ENCODE peak calls at places on chromosome X, in six cellular contexts. Q is IMR-90, U is neuronal stem cell, R is mesenchymal stem cell, C is mesendoderm, L is H1. S is an unnamed sample.
A peak's percentile ranks its signal among the peaks of the same experiment; 100 is the strongest.

GRCh38 chrX:134537179-134537945 is 77.4 kb downstream of the HPRT1 start:
- DNase-seq in L (no peak), U (no peak), Q (peak; percentile 72), C (peak; percentile 74), R (peak; percentile 87), S (no peak)

GRCh38 chrX:9586992-9587392 is 122.1 kb downstream of the TBL1X start:
- DNase-seq in Q (no peak), L (no peak), C (peak; percentile 22), R (no peak), U (no peak), S (peak; percentile 48)

GRCh38 chrX:140766024-140766611 is 56.6 kb downstream of the LINC00632 start:
- DNase-seq in R (peak; percentile 72), Q (peak; percentile 66), U (peak; percentile 51), C (peak; percentile 62), L (no peak), S (peak; percentile 43)

GRCh38 chrX:85503258-85504158 is 124.0 kb upstream of the POF1B start:
- DNase-seq in R (no peak), Q (no peak), L (no peak), U (no peak), C (peak; percentile 0), S (no peak)

GRCh38 chrX:121011254-121011653 is 25.7 kb upstream of the CT47A1 start:
- DNase-seq in L (no peak), R (no peak), Q (no peak), U (no peak), C (no peak), S (no peak)

GRCh38 chrX:16445166-16445752 is 204.7 kb upstream of the S100G start:
- DNase-seq in U (peak; percentile 12), L (no peak), C (peak; percentile 56), R (peak; percentile 19), Q (peak; percentile 47), S (peak; percentile 64)

GRCh38 chrX:74923942-74924448 is 1.3 kb downstream of the NEXMIF start:
- DNase-seq in L (no peak), C (peak; percentile 18), U (peak; percentile 1), R (no peak), Q (no peak), S (no peak)

GRCh38 chrX:69503835-69504625 is at the start of gene NALF2:
- DNase-seq in C (peak; percentile 92), R (peak; percentile 35), Q (peak; percentile 11), L (no peak), U (peak; percentile 75), S (peak; percentile 84)

GRCh38 chrX:154378059-154378798 is 866 bp upstream of the EMD start:
- DNase-seq in R (no peak), C (no peak), U (no peak), Q (peak; percentile 40), L (no peak), S (peak; percentile 46)

GRCh38 chrX:154799554-154800348 is 5.5 kb downstream of the MPP1 start:
- DNase-seq in C (peak; percentile 26), L (no peak), R (peak; percentile 24), Q (peak; percentile 35), U (peak; percentile 55), S (no peak)

GRCh38 chrX:73877687-73878086 is 314.7 kb downstream of the CHIC1 start:
- DNase-seq in L (peak; percentile 10), R (peak; percentile 38), U (no peak), C (peak; percentile 91), Q (no peak), S (peak; percentile 58)

GRCh38 chrX:24229967-24230366 is 80.4 kb downstream of the ZFX start:
- DNase-seq in C (no peak), U (no peak), Q (no peak), R (no peak), L (no peak), S (no peak)

GRCh38 chrX:100658936-100659335 is 14.9 kb downstream of the SRPX2 start:
- DNase-seq in L (no peak), Q (no peak), R (peak; percentile 27), C (no peak), U (no peak), S (no peak)

GRCh38 chrX:71107762-71108360 is 1.3 kb upstream of the CXorf65 start:
- DNase-seq in C (no peak), Q (no peak), R (peak; percentile 15), L (no peak), U (no peak), S (no peak)

GRCh38 chrX:114712466-114712865 is 128.6 kb downstream of the HTR2C start:
- DNase-seq in L (no peak), Q (no peak), R (no peak), C (no peak), U (no peak), S (no peak)

GRCh38 chrX:77446029-77446585 is 1.1 kb upstream of the FGF16 start:
- DNase-seq in Q (no peak), R (no peak), L (no peak), C (peak; percentile 38), U (no peak), S (peak; percentile 60)

GRCh38 chrX:7192871-7193270 is 44.9 kb upstream of the PUDP start:
- DNase-seq in C (no peak), L (no peak), Q (no peak), R (no peak), U (no peak), S (no peak)

GRCh38 chrX:9414416-9414815 is 50.4 kb upstream of the TBL1X start:
- DNase-seq in Q (no peak), C (no peak), U (no peak), R (peak; percentile 15), L (no peak), S (no peak)

GRCh38 chrX:130125090-130125489 is 14.8 kb upstream of the ELF4 start:
- DNase-seq in L (no peak), U (no peak), C (no peak), Q (no peak), R (peak; percentile 40), S (no peak)

GRCh38 chrX:20144491-20144890 is 2.9 kb upstream of the EIF1AX start:
- DNase-seq in L (no peak), Q (peak; percentile 82), C (no peak), R (peak; percentile 24), U (no peak), S (no peak)

GRCh38 chrX:23334871-23335599 is 386 bp downstream of the PTCHD1 start:
- DNase-seq in C (peak; percentile 40), Q (no peak), L (no peak), U (no peak), R (no peak), S (peak; percentile 57)

GRCh38 chrX:50594788-50595187 is 124.2 kb upstream of the DGKK start:
- DNase-seq in Q (no peak), L (peak; percentile 57), R (no peak), U (no peak), C (peak; percentile 90), S (peak; percentile 76)

GRCh38 chrX:139178980-139179379 is 351.6 kb upstream of the F9 start:
- DNase-seq in U (no peak), R (no peak), Q (no peak), L (no peak), C (no peak), S (no peak)

GRCh38 chrX:114619874-114620273 is 36.0 kb downstream of the HTR2C start:
- DNase-seq in L (no peak), C (peak; percentile 8), R (peak; percentile 0), U (no peak), Q (no peak), S (no peak)

GRCh38 chrX:41705680-41706374 is 17.1 kb downstream of the GPR34 start:
- DNase-seq in Q (no peak), R (no peak), C (no peak), L (no peak), U (no peak), S (no peak)

GRCh38 chrX:39201305-39201990 is 400.2 kb downstream of the MID1IP1 start:
- DNase-seq in Q (no peak), L (no peak), U (no peak), R (peak; percentile 11), C (peak; percentile 74), S (no peak)

GRCh38 chrX:153885208-153885787 is 675 bp downstream of the L1CAM start:
- DNase-seq in R (no peak), L (no peak), C (no peak), Q (no peak), U (no peak), S (no peak)

GRCh38 chrX:51608071-51608470 is 10.6 kb downstream of the CENPVL3 start:
- DNase-seq in C (no peak), Q (peak; percentile 1), L (no peak), U (no peak), R (peak; percentile 41), S (no peak)

DNA sequence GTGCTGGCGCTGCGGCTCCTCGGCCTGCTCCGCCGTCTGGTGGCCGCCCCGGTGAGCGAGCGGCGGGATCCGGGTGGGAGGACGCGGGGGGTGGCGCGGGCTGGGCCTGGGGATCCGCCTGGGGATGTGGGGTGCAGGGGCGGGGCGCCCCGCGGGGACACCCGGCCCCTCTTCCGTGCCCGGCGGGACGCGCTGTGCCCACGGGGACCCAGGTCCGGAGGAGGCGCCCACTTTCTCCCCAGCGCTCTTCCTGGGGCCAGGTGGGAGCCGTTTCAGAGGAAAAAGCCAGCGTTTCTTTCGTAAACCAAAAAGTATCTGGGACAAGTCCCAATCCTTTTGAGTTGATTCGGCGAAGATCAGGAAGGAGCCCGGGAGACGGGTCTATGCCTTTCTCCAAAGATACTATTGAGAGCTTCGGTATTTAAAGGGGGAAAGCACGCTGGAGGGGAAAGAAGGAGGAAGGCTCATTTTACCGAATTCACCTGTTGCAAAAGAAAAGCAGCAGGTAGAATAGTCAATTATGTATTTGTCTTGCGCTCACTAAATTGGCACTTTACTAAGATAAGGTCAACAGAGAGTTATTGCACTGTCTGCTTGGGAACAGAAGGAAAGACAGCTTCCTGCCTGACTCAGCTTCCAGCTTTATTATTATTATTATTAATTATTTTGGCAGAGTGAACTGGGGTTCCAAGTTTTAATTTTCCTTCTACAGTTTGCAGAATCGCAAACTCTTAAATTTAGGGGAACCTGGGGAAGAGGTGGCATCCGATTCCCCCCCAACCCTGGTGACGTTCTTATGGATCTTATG is 81.5 kb upstream of the CD99 start:
- DNase-seq in Q (peak; percentile 17), L (no peak), R (peak; percentile 46), U (no peak), C (peak; percentile 66), S (no peak)
- H3K4ac ChIP-seq in Q (no peak overlapping the region), L (no peak overlapping the region), R (peak overlapping the region; percentile 63), U (no peak overlapping the region), C (peak overlapping the region; percentile 72), S (no peak overlapping the region)

GRCh38 chrX:40272786-40273185 is 175.0 kb upstream of the BCOR start:
- DNase-seq in R (no peak), Q (no peak), U (no peak), L (no peak), C (peak; percentile 67), S (no peak)
- H2BK5ac ChIP-seq in R (no peak overlapping the region), Q (no peak overlapping the region), U (no peak overlapping the region), L (no peak overlapping the region), C (no peak overlapping the region), S (no peak overlapping the region)

DNA sequence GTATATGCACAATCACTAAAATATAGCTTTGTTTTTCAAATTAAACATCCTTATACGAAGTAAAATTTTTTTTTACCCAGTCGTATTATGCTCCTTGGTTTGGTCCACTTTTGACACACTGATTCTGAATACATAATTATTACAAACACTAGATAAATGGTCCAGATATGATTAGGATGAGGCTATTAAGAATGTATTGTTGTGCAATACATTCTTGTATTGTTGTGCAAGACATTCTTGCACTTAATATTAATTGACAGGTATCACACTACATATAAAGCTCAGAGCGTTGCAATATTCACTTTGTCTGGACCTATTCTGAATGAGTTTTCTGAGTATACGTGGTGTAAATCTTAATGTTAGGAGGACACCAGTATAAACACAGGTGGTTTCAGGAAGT is 464.0 kb downstream of the CFAP47 start:
- DNase-seq in Q (no peak), L (no peak), U (no peak), C (no peak), R (no peak), S (no peak)
- H2BK15ac ChIP-seq in Q (no peak overlapping the region), L (no peak overlapping the region), U (no peak overlapping the region), C (no peak overlapping the region), R (no peak overlapping the region), S (no peak overlapping the region)

GRCh38 chrX:44544036-44544435 is 1.4 kb upstream of the FUNDC1 start:
- DNase-seq in R (no peak), Q (no peak), U (no peak), L (no peak), C (no peak), S (no peak)

GRCh38 chrX:44542567-44543325 is at the start of gene FUNDC1:
- DNase-seq in U (peak; percentile 86), Q (peak; percentile 91), R (peak; percentile 92), L (peak; percentile 93), C (peak; percentile 98), S (peak; percentile 96)
- H3K4ac ChIP-seq in U (no peak within 1 kb of the TSS), Q (peak within 1 kb of the TSS; percentile 93), R (peak within 1 kb of the TSS; percentile 61), L (no peak within 1 kb of the TSS), C (no peak within 1 kb of the TSS), S (no peak within 1 kb of the TSS)